ENCODE peak calls at places on chromosomes 16 and 17, in five cellular contexts. One of them, this sample, is unnamed.

GRCh38 chr17:62807812-62808575 is at the start of gene MARCHF10:
- DNase-seq in right cardiac atrium: peak; percentile 55
- DNase-seq in T follicular helper cell: no peak
- DNase-seq in RWPE1: peak; percentile 51
- DNase-seq in stimulated activated CD8-positive, alpha-beta memory T cell treated with anti-CD3 and anti-CD28 coated beads, Interleukin-4, amount 100 ng/mL, for 1 hour: no peak
- DNase-seq in this sample: peak; percentile 20

GRCh38 chr17:18235743-18236256 is 10.4 kb downstream of the LLGL1 start:
- DNase-seq in right cardiac atrium: peak; percentile 63
- DNase-seq in T follicular helper cell: no peak
- DNase-seq in RWPE1: peak; percentile 82
- DNase-seq in stimulated activated CD8-positive, alpha-beta memory T cell treated with anti-CD3 and anti-CD28 coated beads, Interleukin-4, amount 100 ng/mL, for 1 hour: no peak
- DNase-seq in this sample: peak; percentile 51

GRCh38 chr17:61402978-61403845 is 3.6 kb downstream of the TBX2 start:
- DNase-seq in right cardiac atrium: no peak
- DNase-seq in T follicular helper cell: no peak
- DNase-seq in RWPE1: no peak
- DNase-seq in stimulated activated CD8-positive, alpha-beta memory T cell treated with anti-CD3 and anti-CD28 coated beads, Interleukin-4, amount 100 ng/mL, for 1 hour: no peak
- DNase-seq in this sample: no peak

GRCh38 chr16:17238285-17239028 is 232.3 kb downstream of the XYLT1 start:
- DNase-seq in right cardiac atrium: no peak
- DNase-seq in T follicular helper cell: no peak
- DNase-seq in RWPE1: no peak
- DNase-seq in stimulated activated CD8-positive, alpha-beta memory T cell treated with anti-CD3 and anti-CD28 coated beads, Interleukin-4, amount 100 ng/mL, for 1 hour: no peak
- DNase-seq in this sample: no peak

GRCh38 chr16:1338119-1338730 is 4.8 kb downstream of the BAIAP3 start:
- DNase-seq in right cardiac atrium: no peak
- DNase-seq in T follicular helper cell: no peak
- DNase-seq in RWPE1: no peak
- DNase-seq in stimulated activated CD8-positive, alpha-beta memory T cell treated with anti-CD3 and anti-CD28 coated beads, Interleukin-4, amount 100 ng/mL, for 1 hour: no peak
- DNase-seq in this sample: peak; percentile 54

GRCh38 chr17:69141802-69142472 is at the start of gene ABCA6:
- DNase-seq in right cardiac atrium: no peak
- DNase-seq in T follicular helper cell: no peak
- DNase-seq in RWPE1: no peak
- DNase-seq in stimulated activated CD8-positive, alpha-beta memory T cell treated with anti-CD3 and anti-CD28 coated beads, Interleukin-4, amount 100 ng/mL, for 1 hour: no peak
- DNase-seq in this sample: no peak

GRCh38 chr16:12614662-12615278 is 188.9 kb downstream of the CPPED1 start:
- DNase-seq in right cardiac atrium: no peak
- DNase-seq in T follicular helper cell: no peak
- DNase-seq in RWPE1: no peak
- DNase-seq in stimulated activated CD8-positive, alpha-beta memory T cell treated with anti-CD3 and anti-CD28 coated beads, Interleukin-4, amount 100 ng/mL, for 1 hour: no peak
- DNase-seq in this sample: peak; percentile 14

GRCh38 chr16:67884684-67885083 is at the start of gene NRN1L:
- DNase-seq in right cardiac atrium: peak; percentile 96
- DNase-seq in T follicular helper cell: no peak
- DNase-seq in RWPE1: peak; percentile 98
- DNase-seq in stimulated activated CD8-positive, alpha-beta memory T cell treated with anti-CD3 and anti-CD28 coated beads, Interleukin-4, amount 100 ng/mL, for 1 hour: no peak
- DNase-seq in this sample: no peak

GRCh38 chr16:71762186-71762585 is 37.7 kb upstream of the PHLPP2 start:
- DNase-seq in right cardiac atrium: no peak
- DNase-seq in T follicular helper cell: no peak
- DNase-seq in RWPE1: no peak
- DNase-seq in stimulated activated CD8-positive, alpha-beta memory T cell treated with anti-CD3 and anti-CD28 coated beads, Interleukin-4, amount 100 ng/mL, for 1 hour: no peak
- DNase-seq in this sample: no peak

GRCh38 chr17:64938925-64939474 is 19.7 kb upstream of the LRRC37A3 start:
- DNase-seq in right cardiac atrium: peak; percentile 82
- DNase-seq in T follicular helper cell: no peak
- DNase-seq in RWPE1: no peak
- DNase-seq in stimulated activated CD8-positive, alpha-beta memory T cell treated with anti-CD3 and anti-CD28 coated beads, Interleukin-4, amount 100 ng/mL, for 1 hour: peak; percentile 23
- DNase-seq in this sample: no peak